ENCODE peak calls at places on chromosomes 13 and 19, in five cellular contexts. One of them, this sample, is unnamed.
A peak's percentile ranks its signal among the peaks of the same experiment; 100 is the strongest.

GRCh38 chr13:40983269-40983668 is 35.8 kb downstream of the ELF1 start:
- DNase-seq in mucosa of descending colon: no peak
- DNase-seq in A549: no peak
- DNase-seq in BE2C: no peak
- DNase-seq in endothelial cell of umbilical vein: peak; percentile 75
- DNase-seq in this sample: no peak

GRCh38 chr13:39567569-39567968 is 35.4 kb downstream of the LHFPL6 start:
- DNase-seq in mucosa of descending colon: no peak
- DNase-seq in A549: no peak
- DNase-seq in BE2C: no peak
- DNase-seq in endothelial cell of umbilical vein: no peak
- DNase-seq in this sample: no peak

GRCh38 chr13:40148742-40149141 is 493.3 kb downstream of the COG6 start:
- DNase-seq in endothelial cell of umbilical vein: peak; percentile 55
- DNase-seq in mucosa of descending colon: no peak
- DNase-seq in A549: no peak
- DNase-seq in BE2C: no peak
- DNase-seq in this sample: no peak

GRCh38 chr13:97028441-97029299 is 34.4 kb upstream of the OXGR1 start:
- DNase-seq in endothelial cell of umbilical vein: peak; percentile 78
- DNase-seq in mucosa of descending colon: peak; percentile 43
- DNase-seq in BE2C: peak; percentile 66
- DNase-seq in A549: peak; percentile 42
- DNase-seq in this sample: no peak

GRCh38 chr13:40211586-40211968 is 454.9 kb downstream of the FOXO1 start:
- DNase-seq in endothelial cell of umbilical vein: no peak
- DNase-seq in BE2C: no peak
- DNase-seq in mucosa of descending colon: no peak
- DNase-seq in A549: no peak
- DNase-seq in this sample: no peak

GRCh38 chr19:42068756-42069571 is 1.0 kb downstream of the GRIK5 start:
- DNase-seq in A549: no peak
- DNase-seq in endothelial cell of umbilical vein: no peak
- DNase-seq in mucosa of descending colon: no peak
- DNase-seq in BE2C: no peak
- DNase-seq in this sample: no peak

GRCh38 chr13:50226515-50227147 is 211.4 kb downstream of the KCNRG start:
- DNase-seq in BE2C: no peak
- DNase-seq in endothelial cell of umbilical vein: no peak
- DNase-seq in mucosa of descending colon: no peak
- DNase-seq in A549: no peak
- DNase-seq in this sample: no peak

GRCh38 chr13:103062079-103062478 is 4.1 kb downstream of the SLC10A2 start:
- DNase-seq in mucosa of descending colon: no peak
- DNase-seq in BE2C: no peak
- DNase-seq in endothelial cell of umbilical vein: no peak
- DNase-seq in A549: no peak
- DNase-seq in this sample: no peak

GRCh38 chr13:88701551-88701950 is 1030.4 kb downstream of the SLITRK5 start:
- DNase-seq in endothelial cell of umbilical vein: no peak
- DNase-seq in BE2C: no peak
- DNase-seq in mucosa of descending colon: no peak
- DNase-seq in A549: no peak
- DNase-seq in this sample: no peak

GRCh38 chr13:99406799-99407201 is 94.5 kb upstream of the TM9SF2 start:
- DNase-seq in mucosa of descending colon: no peak
- DNase-seq in BE2C: no peak
- DNase-seq in endothelial cell of umbilical vein: no peak
- DNase-seq in A549: no peak
- DNase-seq in this sample: no peak

GRCh38 chr19:41223431-41224234 is 4.6 kb downstream of the AXL start:
- DNase-seq in endothelial cell of umbilical vein: peak; percentile 83
- DNase-seq in A549: peak; percentile 86
- DNase-seq in mucosa of descending colon: no peak
- DNase-seq in BE2C: no peak
- DNase-seq in this sample: peak; percentile 98

GRCh38 chr13:25570185-25570584 is 198.4 kb downstream of the ATP8A2 start:
- DNase-seq in A549: no peak
- DNase-seq in mucosa of descending colon: no peak
- DNase-seq in endothelial cell of umbilical vein: no peak
- DNase-seq in BE2C: no peak
- DNase-seq in this sample: no peak

GRCh38 chr19:958967-959685 is 25.0 kb upstream of the WDR18 start:
- DNase-seq in endothelial cell of umbilical vein: no peak
- DNase-seq in A549: peak; percentile 81
- DNase-seq in BE2C: peak; percentile 8
- DNase-seq in mucosa of descending colon: no peak
- DNase-seq in this sample: no peak

GRCh38 chr19:52065399-52065798 is 16.8 kb upstream of the ZNF432 start:
- DNase-seq in endothelial cell of umbilical vein: no peak
- DNase-seq in BE2C: no peak
- DNase-seq in mucosa of descending colon: no peak
- DNase-seq in A549: no peak
- DNase-seq in this sample: no peak

GRCh38 chr13:113429608-113429985 is 23.7 kb downstream of the ADPRHL1 start:
- DNase-seq in mucosa of descending colon: no peak
- DNase-seq in endothelial cell of umbilical vein: no peak
- DNase-seq in BE2C: no peak
- DNase-seq in A549: no peak
- DNase-seq in this sample: no peak

GRCh38 chr13:46097663-46098062 is 7.2 kb downstream of the CPB2 start:
- DNase-seq in endothelial cell of umbilical vein: no peak
- DNase-seq in mucosa of descending colon: no peak
- DNase-seq in BE2C: no peak
- DNase-seq in A549: no peak
- DNase-seq in this sample: no peak

GRCh38 chr13:43880451-43880850 is 747 bp downstream of the LACC1 start:
- DNase-seq in BE2C: no peak
- DNase-seq in mucosa of descending colon: no peak
- DNase-seq in A549: no peak
- DNase-seq in endothelial cell of umbilical vein: no peak
- DNase-seq in this sample: no peak

GRCh38 chr19:45901432-45901903 is 945 bp downstream of the MYPOP start:
- DNase-seq in mucosa of descending colon: peak; percentile 57
- DNase-seq in A549: no peak
- DNase-seq in BE2C: peak; percentile 54
- DNase-seq in endothelial cell of umbilical vein: peak; percentile 30
- DNase-seq in this sample: peak; percentile 22

GRCh38 chr19:27971071-27971470 is 1241.9 kb downstream of the UQCRFS1 start:
- DNase-seq in mucosa of descending colon: no peak
- DNase-seq in BE2C: no peak
- DNase-seq in endothelial cell of umbilical vein: no peak
- DNase-seq in A549: peak; percentile 17
- DNase-seq in this sample: peak; percentile 20

GRCh38 chr19:56751078-56751489 is 79.5 kb upstream of the ZNF835 start:
- DNase-seq in endothelial cell of umbilical vein: no peak
- DNase-seq in BE2C: no peak
- DNase-seq in A549: no peak
- DNase-seq in mucosa of descending colon: no peak
- DNase-seq in this sample: no peak

GRCh38 chr19:56837892-56838679 is 2.4 kb downstream of the PEG3 start:
- DNase-seq in endothelial cell of umbilical vein: no peak
- DNase-seq in mucosa of descending colon: peak; percentile 31
- DNase-seq in BE2C: peak; percentile 56
- DNase-seq in A549: no peak
- DNase-seq in this sample: no peak

GRCh38 chr19:18948075-18948975 is 7.3 kb upstream of the HOMER3 start:
- DNase-seq in mucosa of descending colon: no peak
- DNase-seq in endothelial cell of umbilical vein: no peak
- DNase-seq in A549: no peak
- DNase-seq in BE2C: no peak
- DNase-seq in this sample: no peak

GRCh38 chr19:507286-508203 is at the start of gene TPGS1:
- DNase-seq in BE2C: peak; percentile 93
- DNase-seq in endothelial cell of umbilical vein: no peak
- DNase-seq in mucosa of descending colon: peak; percentile 91
- DNase-seq in A549: peak; percentile 75
- DNase-seq in this sample: peak; percentile 80

GRCh38 chr13:112187527-112188297 is 120.8 kb downstream of the SOX1 start:
- DNase-seq in A549: no peak
- DNase-seq in endothelial cell of umbilical vein: no peak
- DNase-seq in BE2C: no peak
- DNase-seq in mucosa of descending colon: no peak
- DNase-seq in this sample: no peak
- H3K9me3 ChIP-seq in A549: no peaks in the 10 kb centered on the region
- H3K9me3 ChIP-seq in endothelial cell of umbilical vein: peaks cover 3% of the 10 kb centered on the region
- H3K9me3 ChIP-seq in BE2C: no peaks in the 10 kb centered on the region
- H3K9me3 ChIP-seq in mucosa of descending colon: no peaks in the 10 kb centered on the region
- H3K9me3 ChIP-seq in this sample: no peaks in the 10 kb centered on the region

DNA sequence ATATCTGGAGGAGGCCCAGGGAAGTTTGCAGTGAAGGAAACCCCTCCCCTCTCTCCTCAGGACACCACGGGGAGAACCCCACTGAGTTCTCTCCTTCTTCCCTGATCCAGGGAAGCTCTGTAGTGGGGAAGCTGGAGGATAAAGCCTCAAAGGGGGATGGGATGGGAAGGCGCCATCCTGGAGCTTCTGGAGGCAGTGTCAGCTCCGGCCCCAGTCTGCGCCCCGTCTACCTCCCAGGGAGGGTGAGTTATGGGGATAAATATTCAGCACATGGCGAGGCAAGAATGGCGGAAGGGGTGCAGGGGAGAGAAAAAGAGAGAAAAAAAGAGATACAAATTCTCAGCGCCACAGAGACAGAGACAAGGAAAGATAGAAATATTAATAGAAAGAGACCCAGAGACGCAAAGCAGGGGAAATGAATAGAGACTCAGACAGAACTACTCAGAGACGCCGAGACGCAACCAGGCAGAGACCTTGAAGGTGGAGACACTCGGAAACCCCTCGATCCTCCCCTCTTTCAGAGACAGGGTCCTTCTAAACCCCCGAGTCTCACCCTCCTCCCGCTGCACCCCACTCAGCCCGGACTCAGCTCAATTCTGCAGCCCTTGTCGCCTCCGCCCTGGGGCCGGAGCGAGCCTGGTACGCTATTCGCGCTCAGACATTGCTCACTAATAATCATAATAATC is 23.6 kb downstream of the OLFM2 start:
- DNase-seq in BE2C: no peak
- DNase-seq in endothelial cell of umbilical vein: no peak
- DNase-seq in A549: no peak
- DNase-seq in mucosa of descending colon: no peak
- DNase-seq in this sample: no peak
- H3K4me3 ChIP-seq in BE2C: no peak overlapping the region
- H3K4me3 ChIP-seq in endothelial cell of umbilical vein: no peak overlapping the region
- H3K4me3 ChIP-seq in A549: peak overlapping the region; percentile 80
- H3K4me3 ChIP-seq in mucosa of descending colon: no peak overlapping the region
- H3K4me3 ChIP-seq in this sample: no peak overlapping the region

GRCh38 chr13:77714119-77714755 is 16.8 kb downstream of the SLAIN1 start:
- DNase-seq in mucosa of descending colon: no peak
- DNase-seq in A549: no peak
- DNase-seq in BE2C: no peak
- DNase-seq in endothelial cell of umbilical vein: no peak
- DNase-seq in this sample: no peak
- H3K9me3 ChIP-seq in mucosa of descending colon: peaks cover 7% of the 10 kb centered on the region
- H3K9me3 ChIP-seq in A549: no peaks in the 10 kb centered on the region
- H3K9me3 ChIP-seq in BE2C: peaks cover 4% of the 10 kb centered on the region
- H3K9me3 ChIP-seq in endothelial cell of umbilical vein: no peaks in the 10 kb centered on the region
- H3K9me3 ChIP-seq in this sample: no peaks in the 10 kb centered on the region

DNA sequence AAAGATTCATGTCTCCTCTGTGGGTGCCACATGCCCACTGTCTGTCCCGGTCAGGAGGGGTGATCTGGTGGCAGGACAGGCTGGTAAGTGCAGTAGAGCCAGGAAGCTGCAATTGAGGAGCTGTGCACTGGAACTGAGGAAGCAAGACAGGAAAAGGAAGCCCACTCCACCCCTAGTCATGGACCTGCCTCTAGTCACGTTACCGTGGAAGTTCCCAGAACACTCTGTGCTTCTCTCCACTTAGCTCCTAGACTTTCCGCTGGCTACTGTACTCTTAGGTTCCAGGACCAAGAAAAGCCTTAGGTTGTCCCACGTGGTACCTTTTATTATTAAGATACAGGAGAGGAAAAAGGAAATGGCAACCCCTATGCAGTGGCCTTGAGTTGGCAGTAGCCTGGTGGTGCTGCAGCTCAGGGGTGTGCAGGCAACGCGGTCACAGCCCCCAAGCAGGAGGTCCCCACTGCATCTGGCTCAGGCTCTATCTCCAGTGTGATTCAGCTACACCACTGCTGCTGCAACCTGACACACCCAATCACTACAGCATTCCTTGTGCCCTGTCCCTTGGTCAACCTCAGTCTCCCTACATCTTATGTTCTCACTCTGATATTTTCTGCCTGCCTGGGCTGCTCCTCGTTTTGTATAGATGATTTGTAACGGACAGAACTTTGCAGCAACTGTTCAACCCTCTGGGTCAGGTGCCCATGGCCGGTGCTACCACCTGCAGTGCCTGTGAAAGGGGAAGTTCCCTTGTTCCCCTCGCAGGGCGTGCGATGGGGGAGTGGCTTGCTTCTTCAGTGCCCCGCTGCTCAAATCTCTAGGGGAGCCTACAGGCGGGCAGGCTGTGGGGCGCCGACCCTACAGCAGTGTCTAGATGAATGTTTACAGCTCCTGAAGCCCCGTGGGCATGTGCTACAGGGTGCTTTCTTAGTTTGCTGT is 24.4 kb upstream of the GPR12 start:
- DNase-seq in endothelial cell of umbilical vein: no peak
- DNase-seq in BE2C: no peak
- DNase-seq in A549: no peak
- DNase-seq in mucosa of descending colon: no peak
- DNase-seq in this sample: no peak
- H3K4me3 ChIP-seq in endothelial cell of umbilical vein: no peak overlapping the region
- H3K4me3 ChIP-seq in BE2C: no peak overlapping the region
- H3K4me3 ChIP-seq in A549: no peak overlapping the region
- H3K4me3 ChIP-seq in mucosa of descending colon: no peak overlapping the region
- H3K4me3 ChIP-seq in this sample: no peak overlapping the region

GRCh38 chr19:54572696-54573311 is 786 bp upstream of the LILRA2 start:
- DNase-seq in BE2C: no peak
- DNase-seq in A549: no peak
- DNase-seq in endothelial cell of umbilical vein: no peak
- DNase-seq in mucosa of descending colon: no peak
- DNase-seq in this sample: no peak

GRCh38 chr19:54574527-54575056 is 1.0 kb downstream of the LILRA2 start:
- DNase-seq in BE2C: no peak
- DNase-seq in endothelial cell of umbilical vein: no peak
- DNase-seq in mucosa of descending colon: no peak
- DNase-seq in A549: no peak
- DNase-seq in this sample: no peak

GRCh38 chr19:54574051-54574450 is 461 bp downstream of the LILRA2 start:
- DNase-seq in mucosa of descending colon: no peak
- DNase-seq in endothelial cell of umbilical vein: no peak
- DNase-seq in A549: no peak
- DNase-seq in BE2C: no peak
- DNase-seq in this sample: no peak

GRCh38 chr19:54570316-54570715 is 3.3 kb upstream of the LILRA2 start:
- DNase-seq in endothelial cell of umbilical vein: no peak
- DNase-seq in A549: no peak
- DNase-seq in mucosa of descending colon: no peak
- DNase-seq in BE2C: no peak
- DNase-seq in this sample: no peak

GRCh38 chr19:54573330-54573872 is at the start of gene LILRA2:
- DNase-seq in mucosa of descending colon: no peak
- DNase-seq in BE2C: no peak
- DNase-seq in A549: no peak
- DNase-seq in endothelial cell of umbilical vein: no peak
- DNase-seq in this sample: no peak
- H3K9me3 ChIP-seq in mucosa of descending colon: no peaks in the 10 kb centered on the region
- H3K9me3 ChIP-seq in BE2C: peaks cover 2% of the 10 kb centered on the region
- H3K9me3 ChIP-seq in A549: no peaks in the 10 kb centered on the region
- H3K9me3 ChIP-seq in endothelial cell of umbilical vein: no peaks in the 10 kb centered on the region
- H3K9me3 ChIP-seq in this sample: no peaks in the 10 kb centered on the region

GRCh38 chr13:20708216-20708615 is 4.7 kb downstream of the IL17D start:
- DNase-seq in mucosa of descending colon: no peak
- DNase-seq in endothelial cell of umbilical vein: no peak
- DNase-seq in A549: no peak
- DNase-seq in BE2C: no peak
- DNase-seq in this sample: no peak
- H3K4me3 ChIP-seq in mucosa of descending colon: no peak overlapping the region
- H3K4me3 ChIP-seq in endothelial cell of umbilical vein: no peak overlapping the region
- H3K4me3 ChIP-seq in A549: no peak overlapping the region
- H3K4me3 ChIP-seq in BE2C: no peak overlapping the region
- H3K4me3 ChIP-seq in this sample: no peak overlapping the region